ENCODE peak calls at places on chromosome 6, in seven cellular contexts. Q is cardiac muscle cell, H is Peyer's patch, Y is PC-3, L is ovary, D is AG04450, C is IMR-90. K is an unnamed sample. For H3K27me3, the result is how much of the 10 kb centered on the place peaks cover.

GRCh38 chr6:44243345-44243744 is 3.6 kb upstream of the HSP90AB1 start:
- DNase-seq in C (no peak), L (no peak), D (no peak), H (no peak), Y (no peak), Q (no peak), K (no peak)

GRCh38 chr6:151806757-151807512 is 547 bp upstream of the ESR1 start:
- DNase-seq in D (no peak), Y (no peak), Q (peak), H (no peak), C (no peak), L (peak), K (no peak)

GRCh38 chr6:26457407-26457795 is 354 bp upstream of the BTN2A1 start:
- DNase-seq in Q (peak), Y (no peak), L (peak), C (no peak), H (peak), D (no peak), K (peak)

GRCh38 chr6:68559716-68560115 is 75.4 kb upstream of the ADGRB3 start:
- DNase-seq in Q (no peak), Y (peak), C (no peak), L (no peak), D (no peak), H (no peak), K (no peak)

GRCh38 chr6:128303870-128304269 is 216.5 kb downstream of the PTPRK start:
- DNase-seq in C (no peak), D (no peak), Q (no peak), L (no peak), Y (no peak), H (no peak), K (no peak)

GRCh38 chr6:37209461-37210205 is 39.7 kb downstream of the PIM1 start:
- DNase-seq in Y (no peak), H (no peak), D (no peak), Q (no peak), C (no peak), L (no peak), K (no peak)

GRCh38 chr6:106617857-106618256 is 11.4 kb downstream of the RTN4IP1 start:
- DNase-seq in D (no peak), C (no peak), L (no peak), Y (no peak), H (no peak), Q (no peak), K (no peak)

GRCh38 chr6:18352001-18352400 is 35.1 kb upstream of the RNF144B start:
- DNase-seq in Y (no peak), D (no peak), L (no peak), C (peak), Q (no peak), H (no peak), K (no peak)

GRCh38 chr6:3221579-3221978 is 5.9 kb downstream of the TUBB2B start:
- DNase-seq in Y (no peak), D (no peak), Q (no peak), H (no peak), L (no peak), C (no peak), K (no peak)

GRCh38 chr6:158660331-158660730 is 10.5 kb downstream of the SYTL3 start:
- DNase-seq in L (no peak), Y (peak), Q (no peak), D (no peak), H (no peak), C (no peak), K (no peak)

GRCh38 chr6:35008858-35009257 is 119.8 kb downstream of the ANKS1A start:
- DNase-seq in D (no peak), L (no peak), Q (no peak), C (no peak), H (no peak), Y (no peak), K (no peak)

GRCh38 chr6:26105109-26105730 is 18.0 kb downstream of the HFE start:
- DNase-seq in Y (no peak), D (no peak), H (no peak), L (no peak), Q (no peak), C (no peak), K (no peak)

GRCh38 chr6:150531957-150532356 is 67.7 kb upstream of the PLEKHG1 start:
- DNase-seq in D (no peak), Q (no peak), H (no peak), Y (no peak), C (no peak), L (no peak), K (no peak)

GRCh38 chr6:106858653-106859092 is 115.9 kb downstream of the CD24 start:
- DNase-seq in C (peak), H (no peak), Y (peak), Q (no peak), D (peak), L (no peak), K (no peak)

GRCh38 chr6:15947436-15947835 is 181.4 kb upstream of the MYLIP start:
- DNase-seq in Y (no peak), H (no peak), C (no peak), L (no peak), D (no peak), Q (no peak), K (no peak)

GRCh38 chr6:116096979-116097816 is 3.5 kb upstream of the NT5DC1 start:
- DNase-seq in C (peak), L (no peak), H (no peak), D (no peak), Y (peak), Q (no peak), K (no peak)

GRCh38 chr6:139747154-139747553 is 372.7 kb upstream of the CITED2 start:
- DNase-seq in C (no peak), H (no peak), D (no peak), Q (no peak), Y (no peak), L (no peak), K (no peak)

GRCh38 chr6:23055523-23055922 is 486.2 kb downstream of the HDGFL1 start:
- DNase-seq in L (no peak), H (no peak), Q (no peak), Y (no peak), C (no peak), D (no peak), K (no peak)

GRCh38 chr6:48893048-48893447 is 570.0 kb downstream of the MMUT start:
- DNase-seq in Y (peak), H (no peak), D (no peak), Q (no peak), C (no peak), L (no peak), K (no peak)

GRCh38 chr6:113901482-113901881 is 44.3 kb downstream of the MARCKS start:
- DNase-seq in C (peak), H (no peak), Y (no peak), L (no peak), Q (no peak), D (no peak), K (no peak)

GRCh38 chr6:138577151-138577915 is 78.0 kb upstream of the NHSL1 start:
- DNase-seq in Y (no peak), C (no peak), Q (peak), L (no peak), H (no peak), D (no peak), K (no peak)

GRCh38 chr6:26269406-26270120 is 95.4 kb upstream of the BTN3A2 start:
- DNase-seq in C (no peak), L (no peak), Y (no peak), H (no peak), D (no peak), Q (no peak), K (no peak)

GRCh38 chr6:87151786-87152527 is 3.4 kb upstream of the ZNF292 start:
- DNase-seq in Y (peak), H (peak), D (no peak), C (peak), L (peak), Q (peak), K (peak)

DNA sequence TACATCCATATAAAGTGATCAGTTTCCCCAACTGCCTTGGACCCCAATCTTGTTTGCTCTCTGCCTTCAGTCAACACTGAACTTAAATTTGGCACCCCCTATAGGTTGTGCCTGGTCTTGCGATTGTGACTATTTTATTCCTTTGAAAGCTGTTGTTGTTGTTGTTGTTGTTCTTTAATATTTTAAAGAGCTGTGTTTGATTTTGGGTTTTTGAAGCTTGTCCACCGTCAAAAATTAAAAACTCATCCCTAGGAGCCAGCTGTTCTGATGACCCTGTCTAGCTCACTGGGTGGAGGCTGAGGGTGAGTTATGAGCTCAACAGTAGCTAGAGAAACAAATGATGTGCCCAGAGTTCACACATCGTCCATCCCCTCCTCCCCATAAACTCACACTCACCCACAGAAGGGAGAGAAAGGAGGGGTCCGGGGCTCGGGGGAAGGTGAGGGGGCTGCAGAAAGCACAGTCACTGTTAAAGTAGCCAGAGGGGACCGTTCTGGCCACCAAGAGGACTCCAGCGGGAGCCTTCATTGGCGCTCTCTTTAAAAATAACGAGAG is 4.0 kb downstream of the SIM1 start:
- DNase-seq in C (no peak), Y (no peak), H (no peak), Q (no peak), L (no peak), D (no peak), K (no peak)
- H3K27me3 ChIP-seq in C (half or more), Y (under half), H (under half), Q (half or more), L (under half), D (half or more), K (half or more)

GRCh38 chr6:99746261-99746895 is 139.7 kb downstream of the PRDM13 start:
- DNase-seq in D (peak), C (peak), H (no peak), Y (peak), L (peak), Q (peak), K (no peak)

GRCh38 chr6:99741092-99741491 is 134.5 kb downstream of the PRDM13 start:
- DNase-seq in D (no peak), Q (no peak), C (no peak), L (no peak), H (no peak), Y (no peak), K (no peak)

GRCh38 chr6:99739526-99739925 is 132.9 kb downstream of the PRDM13 start:
- DNase-seq in L (no peak), H (no peak), D (no peak), Q (no peak), C (no peak), Y (no peak), K (no peak)

GRCh38 chr6:99745651-99746050 is 139.0 kb downstream of the PRDM13 start:
- DNase-seq in L (no peak), C (no peak), Q (no peak), Y (peak), D (no peak), H (no peak), K (no peak)

GRCh38 chr6:99743647-99744046 is 137.0 kb downstream of the PRDM13 start:
- DNase-seq in C (no peak), Y (no peak), L (no peak), D (no peak), Q (no peak), H (no peak), K (no peak)
- H3K27me3 ChIP-seq in C (under half), Y (under half), L (under half), D (under half), Q (half or more), H (under half), K (under half)

GRCh38 chr6:90021701-90022100 is 127.4 kb downstream of the GJA10 start:
- DNase-seq in L (no peak), D (no peak), H (no peak), Y (no peak), C (no peak), Q (no peak), K (no peak)
- H3K27me3 ChIP-seq in L (under half), D (under half), H (under half), Y (under half), C (under half), Q (under half), K (under half)

DNA sequence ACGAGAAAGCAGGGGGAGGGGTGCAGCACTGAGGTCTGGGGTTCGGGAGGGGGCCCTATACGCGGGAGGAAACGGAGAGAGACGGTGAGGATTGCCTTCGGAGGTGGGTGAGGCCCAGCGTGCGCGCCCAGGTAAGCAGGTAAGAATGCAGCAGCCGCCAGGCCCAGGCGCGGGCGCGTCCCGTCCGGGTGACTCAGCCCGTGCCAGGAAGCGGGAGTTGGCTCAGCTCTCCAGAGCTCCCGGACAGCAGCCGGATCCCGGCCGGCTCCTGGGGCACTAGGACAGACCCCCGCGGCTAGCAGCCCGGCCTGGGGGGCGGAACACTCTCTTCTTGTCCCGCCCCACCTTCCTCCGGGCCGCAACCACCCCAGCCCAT is 1.5 kb upstream of the MDFI start:
- DNase-seq in Y (peak), L (peak), D (no peak), H (peak), Q (no peak), C (no peak), K (peak)
- H3K27me3 ChIP-seq in Y (under half), L (under half), D (half or more), H (under half), Q (under half), C (half or more), K (under half)

DNA sequence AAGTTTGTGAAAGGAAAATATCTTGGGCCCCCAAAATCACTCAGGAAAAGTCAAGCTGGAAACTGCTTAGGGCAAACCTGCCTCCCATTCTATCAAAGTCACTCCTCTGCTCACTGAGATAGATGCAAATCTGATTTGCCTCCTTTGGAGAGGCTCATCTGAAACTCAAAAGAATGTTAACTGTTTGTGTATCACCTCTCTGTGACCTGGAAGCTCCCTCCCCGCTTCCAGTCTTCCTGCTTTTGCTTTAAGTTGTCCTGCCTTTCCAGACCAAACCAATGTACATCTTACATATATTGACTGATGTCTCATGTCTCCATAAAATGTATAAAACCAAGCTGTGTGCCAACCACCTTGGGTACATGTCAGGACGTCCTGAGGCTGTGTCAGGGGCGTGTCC is 331.4 kb upstream of the QKI start:
- DNase-seq in L (no peak), Y (no peak), D (no peak), H (no peak), Q (no peak), C (no peak), K (no peak)
- H3K27me3 ChIP-seq in L (under half), Y (under half), D (under half), H (under half), Q (under half), C (under half), K (under half)

DNA sequence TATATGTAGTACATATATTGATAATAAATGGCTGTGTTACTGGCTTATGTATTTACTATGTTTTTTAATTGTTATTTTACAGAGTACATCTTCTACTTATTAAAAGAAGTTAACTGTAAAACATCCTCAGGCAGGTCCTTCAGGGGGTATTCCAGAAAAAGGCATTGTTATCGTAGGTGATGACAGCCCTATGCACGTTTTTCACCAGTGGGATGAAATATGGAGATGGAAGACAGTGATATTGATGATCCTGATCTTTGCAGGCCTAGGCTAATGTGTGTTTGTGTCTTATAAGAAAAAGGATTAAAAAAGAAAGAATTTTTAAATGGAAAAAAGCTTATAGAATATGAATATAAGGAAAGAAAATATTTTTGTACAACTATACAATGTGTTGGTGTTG is 7.5 kb downstream of the CD2AP start:
- DNase-seq in Q (no peak), D (no peak), H (no peak), L (no peak), Y (no peak), C (no peak), K (no peak)
- H3K27me3 ChIP-seq in Q (under half), D (under half), H (under half), L (under half), Y (under half), C (under half), K (under half)

GRCh38 chr6:169909113-169909512 is 157.7 kb downstream of the ERMARD start:
- DNase-seq in Q (no peak), Y (no peak), L (no peak), D (no peak), C (no peak), H (no peak), K (no peak)
- H3K27me3 ChIP-seq in Q (under half), Y (under half), L (under half), D (under half), C (under half), H (under half), K (under half)

GRCh38 chr6:160261120-160261450 is 2.5 kb upstream of the SLC22A2 start:
- DNase-seq in C (no peak), D (no peak), Y (no peak), L (no peak), H (no peak), Q (no peak), K (no peak)

GRCh38 chr6:160258346-160259142 is at the start of gene SLC22A2:
- DNase-seq in Q (no peak), Y (no peak), H (no peak), D (no peak), L (no peak), C (no peak), K (no peak)

GRCh38 chr6:160260283-160261119 is 1.9 kb upstream of the SLC22A2 start:
- DNase-seq in L (no peak), D (no peak), C (no peak), Y (peak), Q (no peak), H (no peak), K (no peak)

GRCh38 chr6:160259143-160259425 is 463 bp upstream of the SLC22A2 start:
- DNase-seq in Y (no peak), C (no peak), L (no peak), Q (no peak), H (no peak), D (no peak), K (no peak)

GRCh38 chr6:160259585-160259984 is 964 bp upstream of the SLC22A2 start:
- DNase-seq in L (no peak), Q (peak), C (no peak), H (no peak), Y (no peak), D (no peak), K (no peak)
- H3K27me3 ChIP-seq in L (under half), Q (under half), C (under half), H (under half), Y (under half), D (under half), K (under half)

GRCh38 chr6:136991614-136992013 is 53.2 kb downstream of the IL20RA start:
- DNase-seq in Q (no peak), H (no peak), L (no peak), Y (peak), C (no peak), D (no peak), K (no peak)
- H3K27me3 ChIP-seq in Q (under half), H (under half), L (under half), Y (under half), C (under half), D (under half), K (under half)